ENCODE peak calls at places on chromosomes 1 and 21, in ten cellular contexts. U is body of pancreas, L is vagina, B is left ventricle myocardium inferior, T is right cardiac atrium, N is psoas muscle, P is stomach, G is cardiac muscle cell, C is heart left ventricle, K is tibial nerve. H is an unnamed sample.
A peak's percentile ranks its signal among the peaks of the same experiment; 100 is the strongest.

GRCh38 chr1:115337633-115338456 is at the start of gene NGF:
- DNase-seq in U (peak; percentile 27), L (no peak), B (peak; percentile 60), T (peak; percentile 85), N (peak; percentile 53), P (no peak), G (peak; percentile 63), C (peak; percentile 71), K (peak; percentile 31), H (no peak)

GRCh38 chr21:32824950-32825349 is 53.4 kb upstream of the PAXBP1 start:
- DNase-seq in U (no peak), L (no peak), B (no peak), T (no peak), N (no peak), P (no peak), G (no peak), C (no peak), K (no peak), H (no peak)

GRCh38 chr1:164602142-164602429 is 43.1 kb downstream of the PBX1 start:
- DNase-seq in U (peak; percentile 94), L (no peak), B (no peak), T (no peak), N (no peak), P (peak; percentile 86), G (no peak), C (no peak), K (no peak), H (no peak)

GRCh38 chr1:33322870-33323585 is 2.1 kb upstream of the A3GALT2 start:
- DNase-seq in U (no peak), L (no peak), B (no peak), T (no peak), N (no peak), P (no peak), G (no peak), C (no peak), K (no peak), H (no peak)

GRCh38 chr1:229203030-229203751 is 67.7 kb upstream of the RAB4A start:
- DNase-seq in U (peak; percentile 33), L (no peak), B (no peak), T (no peak), N (no peak), P (no peak), G (peak; percentile 49), C (no peak), K (no peak), H (no peak)

GRCh38 chr1:174008261-174008660 is 13.9 kb downstream of the RC3H1 start:
- DNase-seq in U (no peak), L (no peak), B (no peak), T (no peak), N (no peak), P (no peak), G (no peak), C (no peak), K (no peak), H (no peak)

GRCh38 chr1:114458208-114458777 is 52.7 kb downstream of the TRIM33 start:
- DNase-seq in U (no peak), L (no peak), B (no peak), T (no peak), N (no peak), P (no peak), G (no peak), C (no peak), K (no peak), H (no peak)

GRCh38 chr21:34912022-34912933 is 136.8 kb downstream of the RUNX1 start:
- DNase-seq in U (no peak), L (no peak), B (no peak), T (no peak), N (no peak), P (no peak), G (no peak), C (no peak), K (no peak), H (no peak)

GRCh38 chr1:117146570-117147340 is 25.2 kb upstream of the TRIM45 start:
- DNase-seq in U (peak; percentile 43), L (no peak), B (no peak), T (no peak), N (no peak), P (no peak), G (no peak), C (no peak), K (no peak), H (no peak)

GRCh38 chr1:18511469-18511997 is 30.8 kb downstream of the KLHDC7A start:
- DNase-seq in U (no peak), L (peak; percentile 54), B (no peak), T (no peak), N (no peak), P (no peak), G (no peak), C (no peak), K (no peak), H (no peak)

GRCh38 chr1:40977721-40978120 is 1.8 kb upstream of the CTPS1 start:
- DNase-seq in U (no peak), L (no peak), B (no peak), T (no peak), N (no peak), P (no peak), G (peak; percentile 35), C (no peak), K (no peak), H (no peak)

GRCh38 chr1:1109743-1110142 is 6.1 kb downstream of the C1orf159 start:
- DNase-seq in U (no peak), L (no peak), B (no peak), T (peak; percentile 39), N (no peak), P (peak; percentile 77), G (no peak), C (peak; percentile 1), K (no peak), H (no peak)

DNA sequence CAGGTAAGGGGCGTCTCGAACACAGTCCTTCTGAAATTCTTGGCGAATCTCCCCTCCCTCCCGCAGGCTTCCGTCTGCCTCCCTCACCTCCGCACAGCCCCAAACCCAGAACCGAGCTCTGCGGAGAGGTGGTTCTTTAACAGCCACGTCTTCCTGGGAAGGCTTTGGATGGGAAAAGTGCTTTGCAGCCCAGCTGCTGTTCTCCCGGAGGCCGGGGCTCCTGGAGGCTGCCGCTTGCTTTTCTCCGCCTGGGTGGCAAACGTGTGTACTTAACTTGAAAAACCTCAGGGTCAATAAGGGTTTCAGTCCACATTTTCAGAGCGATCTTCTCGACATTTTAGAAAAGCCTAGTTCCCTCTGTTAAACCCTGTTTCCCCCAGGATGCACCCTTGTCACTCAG is 109.3 kb downstream of the PRDM16 start:
- DNase-seq in U (peak; percentile 57), L (no peak), B (no peak), T (no peak), N (no peak), P (no peak), G (no peak), C (no peak), K (no peak), H (no peak)
- H3K9me3 ChIP-seq in U (no peaks in the 10 kb centered on the region), L (no peaks in the 10 kb centered on the region), B (no peaks in the 10 kb centered on the region), T (no peaks in the 10 kb centered on the region), N (no peaks in the 10 kb centered on the region), P (no peaks in the 10 kb centered on the region), G (no peaks in the 10 kb centered on the region), C (no peaks in the 10 kb centered on the region), K (no peaks in the 10 kb centered on the region), H (no peaks in the 10 kb centered on the region)

GRCh38 chr1:71343686-71344416 is 263.0 kb upstream of the ZRANB2 start:
- DNase-seq in U (no peak), L (no peak), B (no peak), T (no peak), N (no peak), P (no peak), G (no peak), C (no peak), K (no peak), H (no peak)

DNA sequence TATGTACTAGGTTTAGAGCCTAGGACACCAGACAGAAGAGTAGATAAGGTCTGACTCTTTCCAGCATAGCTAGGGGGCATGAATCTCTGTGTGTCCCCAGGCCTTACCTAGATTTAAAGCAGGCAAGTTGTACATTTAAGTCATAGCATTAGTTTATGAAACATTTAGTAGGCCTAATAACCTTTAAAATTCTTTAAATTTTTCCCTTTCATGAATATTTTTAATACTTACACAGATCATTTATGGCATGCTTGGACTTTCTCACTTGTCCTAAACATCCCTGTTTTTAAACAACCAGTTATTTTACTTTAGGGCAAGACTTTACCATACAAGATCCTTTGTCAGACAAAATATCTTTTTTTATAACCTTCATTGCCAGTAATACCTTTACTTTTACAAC is 258.4 kb upstream of the ZRANB2 start:
- DNase-seq in U (no peak), L (no peak), B (no peak), T (no peak), N (no peak), P (no peak), G (no peak), C (no peak), K (no peak), H (no peak)
- H3K9me3 ChIP-seq in U (no peaks in the 10 kb centered on the region), L (no peaks in the 10 kb centered on the region), B (peaks cover 41% of the 10 kb centered on the region), T (peaks cover 4% of the 10 kb centered on the region), N (no peaks in the 10 kb centered on the region), P (peaks cover 3% of the 10 kb centered on the region), G (peaks cover 3% of the 10 kb centered on the region), C (peaks cover 17% of the 10 kb centered on the region), K (no peaks in the 10 kb centered on the region), H (no peaks in the 10 kb centered on the region)

GRCh38 chr1:83490988-83491387 is 507.9 kb downstream of the TTLL7 start:
- DNase-seq in U (no peak), L (no peak), B (no peak), T (no peak), N (no peak), P (no peak), G (no peak), C (no peak), K (no peak), H (no peak)
- H3K9me3 ChIP-seq in U (no peaks in the 10 kb centered on the region), L (no peaks in the 10 kb centered on the region), B (no peaks in the 10 kb centered on the region), T (no peaks in the 10 kb centered on the region), N (no peaks in the 10 kb centered on the region), P (no peaks in the 10 kb centered on the region), G (no peaks in the 10 kb centered on the region), C (no peaks in the 10 kb centered on the region), K (no peaks in the 10 kb centered on the region), H (no peaks in the 10 kb centered on the region)

DNA sequence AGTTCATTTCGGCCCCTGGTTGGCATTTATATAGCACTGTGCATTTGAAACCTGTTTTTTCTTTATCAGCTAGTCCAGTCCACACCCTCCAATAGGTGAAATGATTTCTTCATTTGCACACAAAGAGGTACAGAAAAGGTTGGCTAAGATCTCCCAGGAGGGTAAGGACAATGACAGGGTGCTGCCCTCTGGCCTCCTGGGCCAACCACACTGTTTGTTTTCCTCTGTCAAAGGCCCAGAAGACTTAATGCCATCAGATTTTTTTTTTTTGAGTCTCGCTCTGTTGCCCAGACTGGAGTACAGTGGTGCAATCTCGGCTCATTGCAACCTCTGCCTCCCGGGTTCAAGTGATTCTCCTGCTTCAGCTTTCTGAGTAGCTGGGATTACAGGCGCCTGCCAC is 70.1 kb upstream of the EFHD2 start:
- DNase-seq in U (no peak), L (no peak), B (no peak), T (no peak), N (no peak), P (peak; percentile 68), G (no peak), C (no peak), K (no peak), H (no peak)
- H3K9me3 ChIP-seq in U (no peaks in the 10 kb centered on the region), L (no peaks in the 10 kb centered on the region), B (no peaks in the 10 kb centered on the region), T (no peaks in the 10 kb centered on the region), N (no peaks in the 10 kb centered on the region), P (no peaks in the 10 kb centered on the region), G (no peaks in the 10 kb centered on the region), C (no peaks in the 10 kb centered on the region), K (no peaks in the 10 kb centered on the region), H (no peaks in the 10 kb centered on the region)

DNA sequence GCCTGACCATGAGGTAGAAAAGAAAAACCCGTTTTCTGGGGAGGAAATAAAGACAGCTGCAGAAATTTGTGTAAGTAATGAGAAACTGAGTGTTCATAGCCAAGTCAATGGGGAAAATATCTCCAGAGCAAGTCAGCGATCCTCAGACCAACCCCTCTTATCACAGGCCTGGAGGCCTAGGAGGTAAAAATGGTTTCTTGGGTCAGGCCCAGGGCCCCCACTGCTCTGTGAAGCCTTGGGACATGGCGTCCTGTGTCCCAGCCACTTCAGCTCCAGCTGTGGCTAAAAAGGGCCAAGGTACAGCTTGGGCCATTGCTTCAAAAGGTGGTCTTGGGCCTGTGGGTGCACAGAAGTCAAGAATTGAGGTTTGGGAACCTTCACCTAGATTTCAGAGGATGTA is 101.0 kb downstream of the NPHS2 start:
- DNase-seq in U (no peak), L (no peak), B (no peak), T (no peak), N (no peak), P (no peak), G (no peak), C (no peak), K (no peak), H (no peak)
- H3K9me3 ChIP-seq in U (no peaks in the 10 kb centered on the region), L (no peaks in the 10 kb centered on the region), B (peaks cover 49% of the 10 kb centered on the region), T (peaks cover 10% of the 10 kb centered on the region), N (peaks cover 3% of the 10 kb centered on the region), P (no peaks in the 10 kb centered on the region), G (no peaks in the 10 kb centered on the region), C (peaks cover 24% of the 10 kb centered on the region), K (no peaks in the 10 kb centered on the region), H (no peaks in the 10 kb centered on the region)

H was measured in T-helper 17 cell.